ENCODE peak calls at places on chromosome 17, in seven cellular contexts. Q is MM.1S; H is activated naive CD4-positive, alpha-beta T cell; D is AG09309; W is nephron progenitor cell; K is PC-3; U is activated gamma-delta T cell treated with anti-CD3 and anti-CD28 coated beads, Interleukin-2, amount 50 U/mL, for 16 hours. F is an unnamed sample.

GRCh38 chr17:13030459-13031305 is 12.9 kb upstream of the ELAC2 start:
- DNase-seq in D (no peak), Q (peak), K (peak), H (peak), U (peak), W (peak), F (peak)

GRCh38 chr17:15269690-15270089 is 4.6 kb upstream of the PMP22 start:
- DNase-seq in D (no peak), W (no peak), Q (no peak), H (no peak), U (no peak), K (no peak), F (no peak)

GRCh38 chr17:6259899-6260298 is 175.0 kb downstream of the AIPL1 start:
- DNase-seq in W (no peak), H (no peak), D (no peak), U (no peak), Q (peak), K (no peak), F (no peak)

GRCh38 chr17:30218689-30219266 is 16.7 kb downstream of the SLC6A4 start:
- DNase-seq in K (no peak), D (no peak), H (no peak), W (no peak), Q (no peak), U (no peak), F (peak)

GRCh38 chr17:74368341-74369152 is 1.2 kb downstream of the GPR142 start:
- DNase-seq in U (peak), K (peak), D (no peak), Q (peak), W (peak), H (peak), F (peak)

GRCh38 chr17:82948957-82949356 is 109.1 kb upstream of the ZNF750 start:
- DNase-seq in U (no peak), D (no peak), Q (no peak), H (no peak), K (no peak), W (no peak), F (no peak)

GRCh38 chr17:8031261-8031661 is 7.6 kb upstream of the ALOX15B start:
- DNase-seq in Q (no peak), W (no peak), U (no peak), H (no peak), K (no peak), D (no peak), F (no peak)

GRCh38 chr17:47633996-47634395 is 15.7 kb upstream of the KPNB1 start:
- DNase-seq in K (no peak), W (no peak), U (no peak), H (no peak), Q (no peak), D (no peak), F (no peak)

GRCh38 chr17:65029605-65030308 is 26.8 kb downstream of the GNA13 start:
- DNase-seq in W (no peak), H (no peak), U (no peak), K (no peak), D (no peak), Q (no peak), F (no peak)

GRCh38 chr17:57880086-57880456 is 30.2 kb upstream of the MRPS23 start:
- DNase-seq in Q (no peak), D (no peak), U (no peak), H (no peak), W (no peak), K (peak), F (no peak)

GRCh38 chr17:60039096-60039495 is 39.6 kb downstream of the HEATR6 start:
- DNase-seq in U (no peak), H (no peak), K (no peak), D (no peak), Q (no peak), W (no peak), F (no peak)

GRCh38 chr17:56358651-56359050 is 205.4 kb downstream of the ANKFN1 start:
- DNase-seq in U (no peak), Q (no peak), W (no peak), H (no peak), D (no peak), K (peak), F (no peak)

GRCh38 chr17:46212634-46213435 is 19.6 kb upstream of the KANSL1 start:
- DNase-seq in W (peak), U (peak), Q (peak), H (no peak), D (peak), K (peak), F (peak)

GRCh38 chr17:40552806-40553693 is 12.2 kb downstream of the CCR7 start:
- DNase-seq in W (no peak), H (no peak), D (no peak), Q (no peak), K (no peak), U (no peak), F (no peak)

GRCh38 chr17:57953703-57954420 is 1.4 kb downstream of the CUEDC1 start:
- DNase-seq in D (no peak), K (no peak), U (no peak), W (no peak), Q (no peak), H (no peak), F (no peak)

GRCh38 chr17:60077672-60078519 is 825 bp downstream of the HEATR6 start:
- DNase-seq in K (no peak), H (no peak), U (no peak), D (no peak), Q (no peak), W (no peak), F (no peak)

GRCh38 chr17:6413073-6413472 is 21.8 kb downstream of the AIPL1 start:
- DNase-seq in W (no peak), U (no peak), D (peak), K (peak), H (no peak), Q (peak), F (peak)

GRCh38 chr17:7174603-7175362 is 4.4 kb downstream of the ASGR1 start:
- DNase-seq in Q (no peak), D (no peak), U (no peak), W (no peak), K (no peak), H (no peak), F (no peak)

GRCh38 chr17:9381068-9381467 is 194.6 kb downstream of the STX8 start:
- DNase-seq in U (no peak), Q (no peak), H (no peak), K (no peak), W (no peak), D (no peak), F (no peak)

GRCh38 chr17:64448665-64449512 is at the start of gene MILR1:
- DNase-seq in D (peak), U (no peak), W (no peak), H (no peak), K (peak), Q (peak), F (peak)

F was measured in GM12865.